ENCODE peak calls at places on chromosomes 7 and 10, in nine cellular contexts. One of them, this sample, is unnamed.

GRCh38 chr10:120424198-120424464 is 32.9 kb upstream of the PLPP4 start:
- DNase-seq in heart right ventricle: no peak
- DNase-seq in right cardiac atrium: no peak
- DNase-seq in aorta: no peak
- DNase-seq in CD8-positive, alpha-beta memory T cell: no peak
- DNase-seq in transverse colon: no peak
- DNase-seq in right atrium auricular region: no peak
- DNase-seq in gastrocnemius medialis: no peak
- DNase-seq in colonic mucosa: no peak
- DNase-seq in this sample: no peak

GRCh38 chr10:103241262-103242011 is 4.2 kb upstream of the RPEL1 start:
- DNase-seq in heart right ventricle: no peak
- DNase-seq in right cardiac atrium: no peak
- DNase-seq in aorta: peak; percentile 56
- DNase-seq in CD8-positive, alpha-beta memory T cell: no peak
- DNase-seq in transverse colon: peak; percentile 92
- DNase-seq in right atrium auricular region: no peak
- DNase-seq in gastrocnemius medialis: peak; percentile 71
- DNase-seq in colonic mucosa: peak; percentile 94
- DNase-seq in this sample: no peak

GRCh38 chr10:101014230-101014884 is 14.7 kb downstream of the LZTS2 start:
- DNase-seq in heart right ventricle: peak; percentile 81
- DNase-seq in right cardiac atrium: peak; percentile 94
- DNase-seq in aorta: peak; percentile 84
- DNase-seq in CD8-positive, alpha-beta memory T cell: peak; percentile 65
- DNase-seq in transverse colon: peak; percentile 90
- DNase-seq in right atrium auricular region: peak; percentile 87
- DNase-seq in gastrocnemius medialis: peak; percentile 79
- DNase-seq in colonic mucosa: peak; percentile 89
- DNase-seq in this sample: peak; percentile 87

GRCh38 chr7:107125475-107125874 is 43.3 kb upstream of the HBP1 start:
- DNase-seq in heart right ventricle: no peak
- DNase-seq in right cardiac atrium: no peak
- DNase-seq in aorta: no peak
- DNase-seq in CD8-positive, alpha-beta memory T cell: no peak
- DNase-seq in transverse colon: no peak
- DNase-seq in right atrium auricular region: no peak
- DNase-seq in gastrocnemius medialis: no peak
- DNase-seq in colonic mucosa: no peak
- DNase-seq in this sample: no peak

GRCh38 chr7:94423865-94424264 is 29.2 kb downstream of the COL1A2 start:
- DNase-seq in heart right ventricle: no peak
- DNase-seq in right cardiac atrium: no peak
- DNase-seq in aorta: no peak
- DNase-seq in CD8-positive, alpha-beta memory T cell: no peak
- DNase-seq in transverse colon: no peak
- DNase-seq in right atrium auricular region: no peak
- DNase-seq in gastrocnemius medialis: no peak
- DNase-seq in colonic mucosa: no peak
- DNase-seq in this sample: no peak

GRCh38 chr7:134778941-134779740 is at the start of gene CALD1:
- DNase-seq in heart right ventricle: peak; percentile 85
- DNase-seq in right cardiac atrium: peak; percentile 91
- DNase-seq in aorta: peak; percentile 90
- DNase-seq in CD8-positive, alpha-beta memory T cell: no peak
- DNase-seq in transverse colon: peak; percentile 67
- DNase-seq in right atrium auricular region: peak; percentile 90
- DNase-seq in gastrocnemius medialis: peak; percentile 27
- DNase-seq in colonic mucosa: peak; percentile 57
- DNase-seq in this sample: no peak

GRCh38 chr10:110269641-110270318 is 34.9 kb downstream of the SMNDC1 start:
- DNase-seq in heart right ventricle: peak; percentile 57
- DNase-seq in right cardiac atrium: no peak
- DNase-seq in aorta: no peak
- DNase-seq in CD8-positive, alpha-beta memory T cell: peak; percentile 25
- DNase-seq in transverse colon: peak; percentile 17
- DNase-seq in right atrium auricular region: no peak
- DNase-seq in gastrocnemius medialis: peak; percentile 30
- DNase-seq in colonic mucosa: peak; percentile 45
- DNase-seq in this sample: no peak

GRCh38 chr10:1572519-1573333 is 164.6 kb downstream of the ADARB2 start:
- DNase-seq in heart right ventricle: no peak
- DNase-seq in right cardiac atrium: no peak
- DNase-seq in aorta: peak; percentile 9
- DNase-seq in CD8-positive, alpha-beta memory T cell: no peak
- DNase-seq in transverse colon: no peak
- DNase-seq in right atrium auricular region: no peak
- DNase-seq in gastrocnemius medialis: no peak
- DNase-seq in colonic mucosa: no peak
- DNase-seq in this sample: no peak

GRCh38 chr10:5565671-5566581 is 41.2 kb downstream of the CALML3 start:
- DNase-seq in heart right ventricle: no peak
- DNase-seq in right cardiac atrium: no peak
- DNase-seq in aorta: peak; percentile 38
- DNase-seq in CD8-positive, alpha-beta memory T cell: no peak
- DNase-seq in transverse colon: peak; percentile 5
- DNase-seq in right atrium auricular region: no peak
- DNase-seq in gastrocnemius medialis: no peak
- DNase-seq in colonic mucosa: no peak
- DNase-seq in this sample: no peak

GRCh38 chr7:19397917-19398316 is 252.7 kb upstream of the FERD3L start:
- DNase-seq in heart right ventricle: no peak
- DNase-seq in right cardiac atrium: no peak
- DNase-seq in aorta: no peak
- DNase-seq in CD8-positive, alpha-beta memory T cell: no peak
- DNase-seq in transverse colon: no peak
- DNase-seq in right atrium auricular region: no peak
- DNase-seq in gastrocnemius medialis: no peak
- DNase-seq in colonic mucosa: no peak
- DNase-seq in this sample: no peak

GRCh38 chr7:19390795-19391194 is 245.6 kb upstream of the FERD3L start:
- DNase-seq in heart right ventricle: no peak
- DNase-seq in right cardiac atrium: no peak
- DNase-seq in aorta: no peak
- DNase-seq in CD8-positive, alpha-beta memory T cell: no peak
- DNase-seq in transverse colon: no peak
- DNase-seq in right atrium auricular region: no peak
- DNase-seq in gastrocnemius medialis: no peak
- DNase-seq in colonic mucosa: no peak
- DNase-seq in this sample: no peak

GRCh38 chr7:19392246-19392645 is 247.0 kb upstream of the FERD3L start:
- DNase-seq in heart right ventricle: no peak
- DNase-seq in right cardiac atrium: no peak
- DNase-seq in aorta: no peak
- DNase-seq in CD8-positive, alpha-beta memory T cell: no peak
- DNase-seq in transverse colon: no peak
- DNase-seq in right atrium auricular region: no peak
- DNase-seq in gastrocnemius medialis: no peak
- DNase-seq in colonic mucosa: no peak
- DNase-seq in this sample: no peak
- H3K9me3 ChIP-seq in heart right ventricle: no peaks in the 10 kb centered on the region
- H3K9me3 ChIP-seq in right cardiac atrium: no peaks in the 10 kb centered on the region
- H3K9me3 ChIP-seq in aorta: no peaks in the 10 kb centered on the region
- H3K9me3 ChIP-seq in CD8-positive, alpha-beta memory T cell: no peaks in the 10 kb centered on the region
- H3K9me3 ChIP-seq in transverse colon: no peaks in the 10 kb centered on the region
- H3K9me3 ChIP-seq in right atrium auricular region: peaks cover 8% of the 10 kb centered on the region
- H3K9me3 ChIP-seq in gastrocnemius medialis: no peaks in the 10 kb centered on the region
- H3K9me3 ChIP-seq in colonic mucosa: no peaks in the 10 kb centered on the region
- H3K9me3 ChIP-seq in this sample: no peaks in the 10 kb centered on the region

DNA sequence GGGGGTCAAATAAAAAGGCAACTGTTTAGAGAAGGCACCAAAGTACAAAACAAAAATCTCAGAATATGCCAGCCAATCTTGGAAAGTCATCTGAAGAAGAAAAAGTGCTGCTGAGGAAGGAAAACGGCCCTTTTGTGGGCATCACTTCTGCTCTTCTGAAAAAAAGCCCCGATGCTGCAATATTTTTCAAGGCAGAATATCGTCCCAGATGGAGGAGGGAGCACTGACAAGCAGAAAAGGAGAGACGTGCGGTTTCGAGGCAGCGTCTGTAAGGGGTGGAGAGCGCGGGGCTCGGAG is 959 bp upstream of the ATRNL1 start:
- DNase-seq in heart right ventricle: no peak
- DNase-seq in right cardiac atrium: no peak
- DNase-seq in aorta: no peak
- DNase-seq in CD8-positive, alpha-beta memory T cell: no peak
- DNase-seq in transverse colon: no peak
- DNase-seq in right atrium auricular region: no peak
- DNase-seq in gastrocnemius medialis: no peak
- DNase-seq in colonic mucosa: no peak
- DNase-seq in this sample: no peak
- H3K27ac ChIP-seq in heart right ventricle: no peak overlapping the region
- H3K27ac ChIP-seq in right cardiac atrium: no peak overlapping the region
- H3K27ac ChIP-seq in aorta: peak overlapping the region; percentile 64
- H3K27ac ChIP-seq in CD8-positive, alpha-beta memory T cell: no peak overlapping the region
- H3K27ac ChIP-seq in transverse colon: peak overlapping the region; percentile 81
- H3K27ac ChIP-seq in right atrium auricular region: no peak overlapping the region
- H3K27ac ChIP-seq in gastrocnemius medialis: peak overlapping the region; percentile 52
- H3K27ac ChIP-seq in colonic mucosa: no peak overlapping the region
- H3K27ac ChIP-seq in this sample: no peak overlapping the region

GRCh38 chr10:3911713-3912442 is 126.9 kb upstream of the KLF6 start:
- DNase-seq in heart right ventricle: no peak
- DNase-seq in right cardiac atrium: peak; percentile 38
- DNase-seq in aorta: no peak
- DNase-seq in CD8-positive, alpha-beta memory T cell: no peak
- DNase-seq in transverse colon: no peak
- DNase-seq in right atrium auricular region: no peak
- DNase-seq in gastrocnemius medialis: no peak
- DNase-seq in colonic mucosa: no peak
- DNase-seq in this sample: no peak

GRCh38 chr10:3914702-3915101 is 129.7 kb upstream of the KLF6 start:
- DNase-seq in heart right ventricle: no peak
- DNase-seq in right cardiac atrium: peak; percentile 35
- DNase-seq in aorta: no peak
- DNase-seq in CD8-positive, alpha-beta memory T cell: no peak
- DNase-seq in transverse colon: no peak
- DNase-seq in right atrium auricular region: no peak
- DNase-seq in gastrocnemius medialis: no peak
- DNase-seq in colonic mucosa: no peak
- DNase-seq in this sample: no peak

GRCh38 chr10:3909339-3909738 is 124.3 kb upstream of the KLF6 start:
- DNase-seq in heart right ventricle: no peak
- DNase-seq in right cardiac atrium: peak; percentile 34
- DNase-seq in aorta: no peak
- DNase-seq in CD8-positive, alpha-beta memory T cell: no peak
- DNase-seq in transverse colon: no peak
- DNase-seq in right atrium auricular region: no peak
- DNase-seq in gastrocnemius medialis: peak; percentile 74
- DNase-seq in colonic mucosa: no peak
- DNase-seq in this sample: no peak

GRCh38 chr10:3908183-3908582 is 123.2 kb upstream of the KLF6 start:
- DNase-seq in heart right ventricle: no peak
- DNase-seq in right cardiac atrium: no peak
- DNase-seq in aorta: no peak
- DNase-seq in CD8-positive, alpha-beta memory T cell: no peak
- DNase-seq in transverse colon: no peak
- DNase-seq in right atrium auricular region: no peak
- DNase-seq in gastrocnemius medialis: no peak
- DNase-seq in colonic mucosa: no peak
- DNase-seq in this sample: no peak

DNA sequence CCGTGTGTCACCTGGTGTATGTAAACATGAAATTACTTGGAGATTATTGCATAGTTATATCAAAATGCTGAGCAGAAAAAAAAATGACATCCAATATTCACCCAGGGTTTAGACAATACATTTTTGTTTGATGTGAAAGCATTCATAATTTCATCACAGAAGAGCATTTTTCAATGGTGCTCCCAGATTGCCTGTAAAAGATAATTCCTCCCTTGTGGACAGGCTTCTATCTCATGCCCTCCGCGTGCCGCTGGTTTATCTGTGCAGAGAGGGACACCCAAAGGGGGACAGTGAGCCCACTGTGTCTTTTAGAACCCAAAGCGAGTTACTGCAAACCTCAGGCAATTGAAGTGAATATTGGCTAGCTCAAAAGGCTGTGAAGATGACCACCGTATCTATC is 126.2 kb upstream of the KLF6 start:
- DNase-seq in heart right ventricle: no peak
- DNase-seq in right cardiac atrium: no peak
- DNase-seq in aorta: no peak
- DNase-seq in CD8-positive, alpha-beta memory T cell: no peak
- DNase-seq in transverse colon: no peak
- DNase-seq in right atrium auricular region: no peak
- DNase-seq in gastrocnemius medialis: no peak
- DNase-seq in colonic mucosa: no peak
- DNase-seq in this sample: no peak
- H3K4me3 ChIP-seq in heart right ventricle: peak overlapping the region; percentile 49
- H3K4me3 ChIP-seq in right cardiac atrium: no peak overlapping the region
- H3K4me3 ChIP-seq in aorta: no peak overlapping the region
- H3K4me3 ChIP-seq in CD8-positive, alpha-beta memory T cell: no peak overlapping the region
- H3K4me3 ChIP-seq in transverse colon: no peak overlapping the region
- H3K4me3 ChIP-seq in right atrium auricular region: peak overlapping the region; percentile 38
- H3K4me3 ChIP-seq in gastrocnemius medialis: no peak overlapping the region
- H3K4me3 ChIP-seq in colonic mucosa: no peak overlapping the region
- H3K4me3 ChIP-seq in this sample: no peak overlapping the region

DNA sequence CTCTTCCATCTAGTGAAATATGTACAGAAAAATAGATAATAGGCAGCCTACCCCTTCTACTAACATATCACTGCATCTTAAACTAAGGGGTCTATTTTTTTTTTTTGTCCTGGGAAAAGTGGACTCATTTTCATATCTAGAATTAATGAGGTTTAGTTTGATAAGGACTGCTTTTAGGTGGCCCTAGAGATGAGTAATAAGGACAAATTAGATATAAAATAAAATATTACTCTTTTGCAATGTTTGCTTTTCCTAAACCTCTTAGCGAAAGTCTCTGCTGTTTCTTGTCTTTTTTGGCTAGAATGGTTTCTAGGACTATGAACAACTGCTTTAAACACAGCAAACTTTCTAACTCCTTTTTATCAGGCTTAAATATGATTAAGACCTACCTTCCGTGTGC is 83.7 kb downstream of the CACNB2 start:
- DNase-seq in heart right ventricle: no peak
- DNase-seq in right cardiac atrium: no peak
- DNase-seq in aorta: no peak
- DNase-seq in CD8-positive, alpha-beta memory T cell: no peak
- DNase-seq in transverse colon: no peak
- DNase-seq in right atrium auricular region: no peak
- DNase-seq in gastrocnemius medialis: no peak
- DNase-seq in colonic mucosa: no peak
- DNase-seq in this sample: no peak
- H3K9me3 ChIP-seq in heart right ventricle: no peaks in the 10 kb centered on the region
- H3K9me3 ChIP-seq in right cardiac atrium: no peaks in the 10 kb centered on the region
- H3K9me3 ChIP-seq in aorta: no peaks in the 10 kb centered on the region
- H3K9me3 ChIP-seq in CD8-positive, alpha-beta memory T cell: no peaks in the 10 kb centered on the region
- H3K9me3 ChIP-seq in transverse colon: no peaks in the 10 kb centered on the region
- H3K9me3 ChIP-seq in right atrium auricular region: no peaks in the 10 kb centered on the region
- H3K9me3 ChIP-seq in gastrocnemius medialis: no peaks in the 10 kb centered on the region
- H3K9me3 ChIP-seq in colonic mucosa: no peaks in the 10 kb centered on the region
- H3K9me3 ChIP-seq in this sample: no peaks in the 10 kb centered on the region

This sample was measured in CD8-positive, alpha-beta T cell.